ENCODE peak calls at places on chromosomes 5 and 9, in seven cellular contexts. N is neural crest cell, Y is cardiac fibroblast, J is NB4, S is tibial artery, Q is natural killer cell, C is D721Med. A is an unnamed sample.

GRCh38 chr9:133642708-133643361 is 6.7 kb downstream of the DBH start:
- DNase-seq in Y (no peak), N (no peak), C (no peak), S (no peak), Q (no peak), J (no peak), A (no peak)

GRCh38 chr5:96459313-96460109 is 26.5 kb upstream of the PCSK1 start:
- DNase-seq in J (no peak), N (no peak), Q (no peak), C (no peak), S (no peak), Y (no peak), A (no peak)

GRCh38 chr5:10572451-10572850 is 8.6 kb downstream of the ANKRD33B start:
- DNase-seq in S (no peak), C (no peak), Q (no peak), N (no peak), Y (no peak), J (no peak), A (no peak)

GRCh38 chr5:178291969-178292825 is 59.6 kb upstream of the PHYKPL start:
- DNase-seq in Q (no peak), N (no peak), C (no peak), S (peak; percentile 37), Y (no peak), J (no peak), A (no peak)

GRCh38 chr5:175582697-175583096 is 75.2 kb upstream of the HRH2 start:
- DNase-seq in Q (no peak), N (no peak), Y (no peak), S (no peak), C (no peak), J (no peak), A (no peak)

GRCh38 chr9:18905033-18905882 is 127.8 kb downstream of the SAXO1 start:
- DNase-seq in Y (peak; percentile 44), Q (no peak), N (no peak), C (no peak), J (no peak), S (no peak), A (no peak)

GRCh38 chr9:124869986-124870560 is 8.1 kb downstream of the ARPC5L start:
- DNase-seq in C (no peak), S (no peak), Q (peak; percentile 90), Y (peak; percentile 52), J (peak; percentile 64), N (no peak), A (peak; percentile 98)

GRCh38 chr5:155726267-155726666 is 600.7 kb upstream of the SGCD start:
- DNase-seq in C (no peak), S (no peak), Y (no peak), Q (no peak), N (peak; percentile 37), J (peak; percentile 23), A (peak; percentile 10)

GRCh38 chr9:27204578-27204977 is 92.4 kb downstream of the EQTN start:
- DNase-seq in S (no peak), Y (no peak), J (no peak), C (no peak), Q (no peak), N (no peak), A (no peak)

GRCh38 chr9:127214421-127215265 is 49.9 kb upstream of the GARNL3 start:
- DNase-seq in S (peak; percentile 73), J (peak; percentile 54), C (peak; percentile 77), N (peak; percentile 53), Y (peak; percentile 58), Q (no peak), A (peak; percentile 79)

GRCh38 chr5:150484964-150485769 is 22.8 kb upstream of the NDST1 start:
- DNase-seq in Q (no peak), S (no peak), J (no peak), Y (no peak), N (peak; percentile 74), C (no peak), A (no peak)

GRCh38 chr9:130518943-130519772 is 60.2 kb upstream of the FUBP3 start:
- DNase-seq in J (no peak), Y (no peak), Q (no peak), C (no peak), N (no peak), S (no peak), A (no peak)
- TF ChIP-seq CTCF in J (no peak), Y (no peak), Q (no peak), C (no peak), N (no peak), S (no peak), A (no peak)

GRCh38 chr5:78985407-78986223 is 505 bp upstream of the ARSB start:
- DNase-seq in J (peak; percentile 87), S (peak; percentile 70), Q (peak; percentile 46), Y (peak; percentile 26), C (no peak), N (peak; percentile 46), A (peak; percentile 89)
- TF ChIP-seq CTCF in J (no peak), S (no peak), Q (no peak), Y (no peak), C (no peak), N (no peak), A (no peak)

DNA sequence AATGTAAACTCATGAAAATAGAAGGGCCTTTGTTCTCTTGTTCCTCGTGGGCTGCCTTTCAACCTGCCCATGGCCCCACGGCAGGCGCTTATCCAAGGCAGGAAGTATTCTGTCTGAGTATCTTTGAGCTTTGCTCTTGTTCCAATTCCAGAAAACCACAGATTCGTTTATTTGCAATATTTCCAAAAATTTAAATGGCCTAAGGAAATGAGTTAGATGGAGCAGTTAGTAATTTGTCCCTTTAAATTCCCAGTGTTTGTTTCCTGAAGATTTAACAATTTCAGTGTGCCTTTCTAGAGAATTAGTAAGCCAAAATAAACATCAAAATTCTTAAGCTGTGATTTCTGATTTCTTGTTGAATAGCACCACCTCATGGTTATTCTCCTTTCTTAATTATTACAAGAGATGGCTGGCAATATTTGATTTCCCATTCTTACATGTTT is 299.4 kb upstream of the RASA1 start:
- DNase-seq in C (no peak), S (no peak), N (no peak), Y (peak; percentile 79), J (peak; percentile 35), Q (no peak), A (no peak)
- TF ChIP-seq CTCF in C (peak; percentile 58), S (peak; percentile 43), N (peak; percentile 70), Y (peak; percentile 24), J (no peak), Q (no peak), A (peak; percentile 50)

GRCh38 chr5:41955432-41956024 is 30.4 kb downstream of the FBXO4 start:
- DNase-seq in S (no peak), C (no peak), Y (no peak), N (no peak), J (no peak), Q (no peak), A (no peak)

GRCh38 chr5:41956943-41957342 is 31.9 kb downstream of the FBXO4 start:
- DNase-seq in Q (no peak), J (no peak), C (no peak), S (no peak), Y (no peak), N (no peak), A (no peak)

GRCh38 chr5:41951224-41951623 is 26.1 kb downstream of the FBXO4 start:
- DNase-seq in Y (no peak), S (no peak), N (no peak), C (no peak), J (no peak), Q (no peak), A (no peak)

GRCh38 chr5:41954286-41954685 is 29.2 kb downstream of the FBXO4 start:
- DNase-seq in S (no peak), Q (no peak), J (no peak), N (no peak), C (no peak), Y (no peak), A (no peak)
- TF ChIP-seq CTCF in S (no peak), Q (no peak), J (no peak), N (no peak), C (no peak), Y (no peak), A (no peak)

GRCh38 chr9:37801959-37802711 is 1.5 kb downstream of the DCAF10 start:
- DNase-seq in J (no peak), C (no peak), Q (no peak), N (no peak), Y (no peak), S (no peak), A (no peak)

GRCh38 chr9:37798677-37799076 is 1.9 kb upstream of the DCAF10 start:
- DNase-seq in S (no peak), C (no peak), Y (no peak), J (peak; percentile 23), N (no peak), Q (no peak), A (no peak)

GRCh38 chr9:37801287-37801850 is 772 bp downstream of the DCAF10 start:
- DNase-seq in Y (peak; percentile 29), C (no peak), N (no peak), Q (no peak), S (no peak), J (peak; percentile 44), A (peak; percentile 48)

GRCh38 chr9:37806271-37806670 is 5.7 kb downstream of the DCAF10 start:
- DNase-seq in J (no peak), Q (no peak), C (no peak), S (no peak), N (no peak), Y (no peak), A (no peak)

GRCh38 chr9:37800631-37801286 is at the start of gene DCAF10:
- DNase-seq in Y (peak; percentile 88), N (peak; percentile 94), S (peak; percentile 90), C (peak; percentile 34), Q (peak; percentile 92), J (peak; percentile 86), A (peak; percentile 88)
- TF ChIP-seq CTCF in Y (no peak), N (no peak), S (no peak), C (no peak), Q (no peak), J (no peak), A (no peak)

DNA sequence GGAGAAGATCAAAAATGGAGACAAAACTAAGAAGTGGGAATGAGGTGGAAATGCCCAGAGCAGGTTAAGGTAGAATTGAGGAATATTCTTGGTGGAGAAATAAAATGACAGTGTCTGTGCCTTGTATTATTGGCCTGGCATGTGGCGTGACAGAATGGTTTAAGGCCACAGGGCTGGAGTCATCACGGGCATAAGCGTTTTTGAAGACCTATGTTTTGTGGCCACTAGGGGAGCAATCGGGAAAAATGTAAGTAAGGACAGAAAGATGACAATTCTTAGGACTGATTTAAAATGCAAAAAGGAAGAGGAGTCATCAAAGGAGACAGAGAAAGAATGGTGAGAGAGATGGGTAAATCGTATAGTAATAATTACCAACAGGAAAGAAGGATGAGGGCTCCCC is 72.2 kb upstream of the EPB41L4A start:
- DNase-seq in C (no peak), Q (no peak), Y (no peak), S (no peak), J (peak; percentile 21), N (no peak), A (no peak)
- TF ChIP-seq CTCF in C (no peak), Q (peak; percentile 17), Y (peak; percentile 30), S (no peak), J (peak; percentile 47), N (peak; percentile 58), A (peak; percentile 32)

GRCh38 chr5:9387879-9388278 is 158.0 kb downstream of the SEMA5A start:
- DNase-seq in C (no peak), N (no peak), J (no peak), Q (no peak), S (no peak), Y (no peak), A (no peak)
- TF ChIP-seq CTCF in C (no peak), N (no peak), J (no peak), Q (no peak), S (no peak), Y (no peak), A (no peak)